ENCODE peak calls at places on chromosomes 6 and 20, in eight cellular contexts. I, M, A, G, S, N, O and T are unnamed samples. For H3K4me1 and H3K27me3, the result is how much of the 10 kb centered on the place peaks cover.

GRCh38 chr6:140921366-140922226 is 1211.1 kb upstream of the GJE1 start:
- DNase-seq in I (no peak), M (peak), A (no peak), G (no peak), S (no peak), N (no peak), O (no peak), T (peak)

GRCh38 chr6:89989742-89990141 is 95.5 kb downstream of the GJA10 start:
- DNase-seq in I (no peak), M (peak), A (no peak), G (no peak), S (no peak), N (no peak), O (no peak), T (no peak)

GRCh38 chr20:63619086-63619485 is 7.8 kb downstream of the GMEB2 start:
- DNase-seq in I (no peak), M (no peak), A (no peak), G (no peak), S (no peak), N (no peak), O (no peak), T (no peak)

GRCh38 chr20:59718681-59719080 is 114.3 kb downstream of the PHACTR3 start:
- DNase-seq in I (no peak), M (no peak), A (no peak), G (no peak), S (no peak), N (no peak), O (no peak), T (no peak)

GRCh38 chr20:43170771-43171170 is 18.9 kb downstream of the PTPRT start:
- DNase-seq in I (no peak), M (no peak), A (no peak), G (no peak), S (no peak), N (no peak), O (no peak), T (no peak)

GRCh38 chr6:17431581-17431980 is 38.2 kb downstream of the CAP2 start:
- DNase-seq in I (no peak), M (peak), A (no peak), G (no peak), S (no peak), N (no peak), O (no peak), T (no peak)

GRCh38 chr6:125949069-125949468 is 7.5 kb upstream of the HINT3 start:
- DNase-seq in I (no peak), M (no peak), A (no peak), G (no peak), S (no peak), N (no peak), O (no peak), T (no peak)

GRCh38 chr6:133548409-133548808 is 307.3 kb downstream of the EYA4 start:
- DNase-seq in I (peak), M (peak), A (no peak), G (no peak), S (no peak), N (no peak), O (no peak), T (no peak)

GRCh38 chr6:151452750-151453427 is 963 bp upstream of the RMND1 start:
- DNase-seq in I (peak), M (no peak), A (peak), G (peak), S (no peak), N (no peak), O (no peak), T (peak)

GRCh38 chr20:15113374-15113773 is 776.0 kb upstream of the FLRT3 start:
- DNase-seq in I (no peak), M (no peak), A (no peak), G (no peak), S (no peak), N (no peak), O (no peak), T (no peak)

GRCh38 chr6:30684386-30685156 is 1.9 kb downstream of the PPP1R18 start:
- DNase-seq in I (peak), M (peak), A (peak), G (peak), S (no peak), N (no peak), O (peak), T (peak)

GRCh38 chr6:168956141-168956838 is 297.4 kb downstream of the THBS2 start:
- DNase-seq in I (no peak), M (peak), A (no peak), G (no peak), S (no peak), N (no peak), O (no peak), T (no peak)

GRCh38 chr20:15611579-15611978 is 961.7 kb downstream of the KIF16B start:
- DNase-seq in I (no peak), M (no peak), A (no peak), G (no peak), S (no peak), N (no peak), O (no peak), T (no peak)

GRCh38 chr20:48238781-48239180 is 453.5 kb upstream of the SULF2 start:
- DNase-seq in I (no peak), M (peak), A (no peak), G (no peak), S (no peak), N (no peak), O (no peak), T (no peak)

GRCh38 chr20:4813076-4813838 is 91.5 kb downstream of the PRND start:
- DNase-seq in I (no peak), M (no peak), A (peak), G (peak), S (no peak), N (no peak), O (no peak), T (peak)

GRCh38 chr6:14001329-14002012 is 76.7 kb downstream of the RNF182 start:
- DNase-seq in I (no peak), M (peak), A (no peak), G (no peak), S (no peak), N (no peak), O (no peak), T (no peak)

GRCh38 chr6:43076928-43077809 is 1.1 kb downstream of the PTK7 start:
- DNase-seq in I (no peak), M (peak), A (no peak), G (peak), S (no peak), N (peak), O (peak), T (no peak)

GRCh38 chr6:38649744-38650143 is 10.0 kb upstream of the BTBD9 start:
- DNase-seq in I (no peak), M (no peak), A (no peak), G (no peak), S (no peak), N (no peak), O (no peak), T (no peak)

GRCh38 chr20:37220796-37221195 is 40.8 kb downstream of the GHRH start:
- DNase-seq in I (no peak), M (no peak), A (no peak), G (no peak), S (no peak), N (no peak), O (no peak), T (no peak)

GRCh38 chr6:160398674-160399271 is 50.6 kb downstream of the SLC22A3 start:
- DNase-seq in I (no peak), M (no peak), A (no peak), G (no peak), S (no peak), N (no peak), O (no peak), T (no peak)

DNA sequence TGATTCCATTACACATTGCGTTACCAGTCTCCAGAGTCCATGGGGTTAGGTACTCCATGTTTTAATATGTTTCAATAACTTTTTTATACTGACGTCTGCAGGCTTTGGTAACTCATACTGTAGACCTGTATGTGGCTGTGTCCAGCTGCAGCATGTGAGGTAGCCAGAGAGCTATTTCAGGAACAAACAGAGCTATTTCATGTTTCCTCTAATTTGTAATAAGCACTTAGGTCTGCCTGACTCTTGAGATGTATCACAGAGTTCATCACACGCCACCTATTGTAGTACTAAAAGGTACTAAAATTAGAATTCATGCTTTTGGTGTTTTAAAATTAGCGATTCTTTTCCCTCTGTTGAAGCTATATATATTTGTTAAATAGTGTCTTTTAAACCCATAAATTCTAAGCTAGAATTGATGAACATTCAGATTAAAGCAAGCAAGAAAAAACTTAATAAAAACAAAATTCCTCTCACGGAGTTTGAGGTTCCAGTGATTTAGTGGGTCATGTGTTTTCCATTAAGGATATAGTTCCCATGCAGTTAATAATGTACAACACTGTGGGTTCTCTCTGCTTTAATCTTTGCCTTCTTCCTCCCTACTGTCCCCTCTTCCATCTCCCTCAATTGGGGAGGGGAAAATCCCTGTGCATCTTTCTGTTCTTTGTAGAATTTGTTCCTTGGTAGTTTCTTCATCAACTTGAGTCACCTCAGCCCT is 37.0 kb downstream of the FOXO3 start:
- DNase-seq in I (no peak), M (peak), A (no peak), G (no peak), S (no peak), N (no peak), O (no peak), T (no peak)
- H3K4me1 ChIP-seq in I (half or more), M (under half), A (under half), G (under half), S (half or more), N (under half), O (half or more), T (half or more)

DNA sequence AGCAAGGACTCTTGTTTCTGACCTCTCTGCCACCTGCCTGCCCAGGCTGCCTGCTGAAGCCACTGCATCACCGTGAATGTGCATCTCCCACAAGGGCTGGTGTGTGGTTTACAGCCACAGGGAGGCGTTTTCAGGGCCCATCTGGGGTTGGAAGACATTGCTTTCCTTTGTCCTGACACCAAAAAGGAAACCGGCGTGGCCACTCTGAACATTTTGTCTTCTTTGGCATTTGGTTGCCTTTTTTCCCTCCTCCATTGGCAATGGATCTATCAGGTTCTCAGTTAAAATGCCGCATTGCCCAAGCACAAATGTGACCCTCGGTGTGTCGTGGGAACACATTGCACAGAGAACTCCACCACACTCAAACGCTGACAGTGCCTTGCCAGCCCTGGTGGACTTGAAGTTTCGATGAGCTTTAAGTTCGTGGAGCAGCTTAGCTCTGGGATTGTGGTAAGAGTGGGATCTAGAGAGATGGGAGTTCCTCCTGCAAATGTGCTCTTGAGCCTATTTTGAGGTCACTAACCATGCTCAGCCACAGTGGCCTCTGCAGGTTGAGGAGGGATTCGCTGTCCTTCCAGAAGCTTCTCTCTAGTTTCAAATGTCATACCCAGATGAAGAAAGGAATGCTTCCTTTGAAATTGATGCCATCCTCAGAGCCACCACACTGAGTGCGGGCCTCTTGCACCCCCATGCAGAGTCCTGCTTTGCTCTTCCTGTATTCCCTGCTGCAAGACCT is 14.8 kb upstream of the PCK1 start:
- DNase-seq in I (no peak), M (no peak), A (no peak), G (no peak), S (no peak), N (no peak), O (no peak), T (no peak)
- TF ChIP-seq CTCF in I (no peak), M (no peak), A (no peak), G (no peak), S (no peak), N (peak), O (no peak), T (no peak)

GRCh38 chr6:165875946-165876345 is 212.9 kb upstream of the PDE10A start:
- DNase-seq in I (no peak), M (no peak), A (no peak), G (no peak), S (no peak), N (no peak), O (no peak), T (no peak)

GRCh38 chr6:165876568-165876967 is 213.5 kb upstream of the PDE10A start:
- DNase-seq in I (no peak), M (peak), A (no peak), G (peak), S (no peak), N (no peak), O (no peak), T (peak)

GRCh38 chr6:165880721-165881120 is 217.7 kb upstream of the PDE10A start:
- DNase-seq in I (no peak), M (peak), A (no peak), G (no peak), S (no peak), N (no peak), O (no peak), T (no peak)

GRCh38 chr6:165877192-165877591 is 214.2 kb upstream of the PDE10A start:
- DNase-seq in I (no peak), M (no peak), A (no peak), G (no peak), S (no peak), N (no peak), O (no peak), T (no peak)

DNA sequence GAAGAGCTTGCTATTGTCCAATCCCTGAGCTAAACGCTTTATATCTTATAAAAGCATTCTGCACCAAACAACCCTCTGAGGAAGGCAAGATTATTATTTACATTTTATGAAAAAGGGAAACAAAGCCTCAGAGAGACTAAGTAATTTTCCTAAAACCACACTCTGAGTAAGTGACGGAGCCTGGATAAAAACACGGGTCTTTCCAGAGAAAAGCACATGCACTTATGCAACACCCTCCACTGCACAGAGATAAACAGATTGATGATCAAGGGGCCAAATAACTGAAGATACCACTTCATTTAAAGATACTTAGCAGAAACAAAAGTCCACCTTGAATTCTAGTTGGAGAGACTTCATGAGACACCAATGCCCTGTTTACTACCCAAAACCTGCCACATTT is 214.7 kb upstream of the PDE10A start:
- DNase-seq in I (no peak), M (no peak), A (no peak), G (no peak), S (no peak), N (no peak), O (no peak), T (no peak)
- H3K27me3 ChIP-seq in I (under half), M (under half), A (under half), G (under half), S (under half), N (under half), O (under half), T (under half)

DNA sequence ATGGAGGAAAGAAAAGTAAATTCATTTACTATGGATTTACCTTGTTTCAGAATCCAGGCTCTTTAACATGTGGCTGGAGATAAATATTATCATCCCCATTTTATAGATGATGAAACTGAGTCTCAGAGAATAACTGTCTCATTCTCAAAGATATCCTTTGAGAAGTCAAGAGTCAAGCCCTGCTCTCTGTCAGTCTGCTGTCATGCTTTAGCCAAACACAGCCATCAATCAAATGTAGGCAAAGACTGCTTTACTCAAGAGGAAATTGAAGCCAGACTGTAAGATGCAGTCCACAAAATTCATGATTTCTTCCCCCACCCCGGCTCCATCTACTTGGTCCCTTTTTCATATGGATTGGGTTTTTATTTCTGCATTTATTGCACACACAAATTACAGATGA is 102.8 kb upstream of the TOP1 start:
- DNase-seq in I (no peak), M (no peak), A (no peak), G (no peak), S (no peak), N (no peak), O (no peak), T (no peak)
- H3K4me1 ChIP-seq in I (under half), M (under half), A (under half), G (under half), S (under half), N (under half), O (under half), T (under half)

GRCh38 chr6:149190228-149190831 is 127.2 kb upstream of the TAB2 start:
- DNase-seq in I (peak), M (peak), A (peak), G (no peak), S (no peak), N (peak), O (no peak), T (no peak)
- TF ChIP-seq CTCF in I (no peak), M (peak), A (peak), G (no peak), S (no peak), N (peak), O (peak), T (no peak)

GRCh38 chr20:56411759-56412472 is at the start of gene CASS4:
- DNase-seq in I (no peak), M (peak), A (no peak), G (no peak), S (no peak), N (no peak), O (no peak), T (no peak)

GRCh38 chr20:56409946-56410345 is 2.1 kb upstream of the CASS4 start:
- DNase-seq in I (no peak), M (no peak), A (no peak), G (no peak), S (no peak), N (no peak), O (no peak), T (no peak)

GRCh38 chr20:56403465-56403864 is 8.6 kb upstream of the CASS4 start:
- DNase-seq in I (no peak), M (no peak), A (no peak), G (no peak), S (no peak), N (no peak), O (no peak), T (no peak)

GRCh38 chr20:56409521-56409920 is 2.5 kb upstream of the CASS4 start:
- DNase-seq in I (no peak), M (peak), A (no peak), G (no peak), S (no peak), N (no peak), O (no peak), T (no peak)

DNA sequence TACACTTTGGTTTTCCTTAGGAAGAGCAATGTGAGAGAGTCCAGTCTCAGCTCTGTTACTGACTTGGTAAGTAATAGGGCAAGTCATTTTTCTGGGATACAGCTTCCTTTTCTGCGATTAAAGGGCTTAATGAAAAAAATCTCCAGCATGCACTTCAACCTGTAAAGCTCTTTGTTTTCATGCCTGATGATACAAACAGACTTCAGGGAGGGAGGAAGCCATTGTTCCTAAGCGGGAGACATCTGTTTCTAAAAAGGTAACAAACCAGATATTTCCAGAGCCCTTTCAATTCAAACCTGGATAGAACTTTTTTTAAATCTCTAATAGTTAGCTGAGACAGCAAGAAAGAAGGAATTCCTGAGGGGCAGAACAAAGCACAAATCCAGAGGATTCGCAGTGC is 5.2 kb upstream of the CASS4 start:
- DNase-seq in I (no peak), M (no peak), A (no peak), G (no peak), S (no peak), N (no peak), O (no peak), T (no peak)
- H3K27me3 ChIP-seq in I (under half), M (under half), A (under half), G (under half), S (under half), N (under half), O (under half), T (under half)

GRCh38 chr6:34674268-34674639 is 22.3 kb downstream of the ILRUN start:
- DNase-seq in I (no peak), M (no peak), A (no peak), G (no peak), S (no peak), N (no peak), O (no peak), T (no peak)
- H3K4me1 ChIP-seq in I (half or more), M (under half), A (under half), G (under half), S (under half), N (under half), O (under half), T (under half)